ENCODE peak calls at places on chromosomes 5 and 9, in eight cellular contexts. S is Panc1, U is HepG2, Y is H1, V is spleen, N is stomach, X is SK-N-SH, F is vagina. R is an unnamed sample.

GRCh38 chr9:87518702-87519335 is 21.2 kb downstream of the DAPK1 start:
- DNase-seq in U (no peak), F (no peak), S (no peak), X (no peak), Y (no peak), N (peak), V (no peak), R (peak)

GRCh38 chr9:71663216-71663615 is 105.1 kb downstream of the CEMIP2 start:
- DNase-seq in X (no peak), U (no peak), S (no peak), N (no peak), F (no peak), Y (peak), V (no peak), R (no peak)

GRCh38 chr9:82799300-82799699 is 263.6 kb downstream of the RASEF start:
- DNase-seq in N (no peak), V (no peak), U (no peak), F (no peak), Y (no peak), S (no peak), X (no peak), R (no peak)

GRCh38 chr5:84374568-84374967 is 10.1 kb downstream of the EDIL3 start:
- DNase-seq in Y (no peak), F (no peak), N (no peak), S (no peak), X (no peak), U (no peak), V (no peak), R (no peak)

GRCh38 chr9:26856413-26857032 is 36.1 kb downstream of the CAAP1 start:
- DNase-seq in F (no peak), X (peak), Y (no peak), S (peak), V (no peak), U (peak), N (no peak), R (peak)

GRCh38 chr5:135393691-135394090 is 5.3 kb downstream of the MACROH2A1 start:
- DNase-seq in Y (no peak), F (no peak), U (no peak), N (no peak), S (no peak), X (no peak), V (no peak), R (no peak)

GRCh38 chr9:12614488-12614887 is 78.7 kb upstream of the TYRP1 start:
- DNase-seq in U (no peak), N (no peak), Y (no peak), S (no peak), F (no peak), X (no peak), V (no peak), R (no peak)

GRCh38 chr9:88767504-88767790 is 223.8 kb upstream of the S1PR3 start:
- DNase-seq in N (no peak), S (no peak), F (no peak), X (no peak), U (no peak), Y (no peak), V (no peak), R (no peak)

GRCh38 chr9:99299214-99300102 is 77.4 kb downstream of the SEC61B start:
- DNase-seq in X (peak), S (no peak), U (peak), N (no peak), V (no peak), Y (no peak), F (no peak), R (peak)

GRCh38 chr5:127299678-127300077 is 9.1 kb downstream of the MEGF10 start:
- DNase-seq in S (no peak), V (no peak), Y (no peak), F (no peak), X (no peak), U (no peak), N (no peak), R (no peak)

GRCh38 chr9:126295936-126296600 is 30.6 kb upstream of the MVB12B start:
- DNase-seq in U (no peak), N (no peak), F (peak), Y (no peak), S (no peak), V (no peak), X (no peak), R (no peak)

GRCh38 chr5:91382530-91383026 is 539 bp downstream of the ARRDC3 start:
- DNase-seq in U (peak), V (no peak), X (no peak), N (peak), Y (no peak), F (no peak), S (peak), R (no peak)

GRCh38 chr9:33867747-33868429 is 50.9 kb downstream of the UBE2R2 start:
- DNase-seq in S (no peak), X (peak), U (no peak), N (no peak), V (no peak), Y (no peak), F (no peak), R (no peak)

GRCh38 chr5:57434227-57434640 is 48.4 kb downstream of the ACTBL2 start:
- DNase-seq in Y (no peak), U (no peak), X (no peak), N (no peak), F (no peak), S (no peak), V (no peak), R (no peak)

GRCh38 chr9:36136277-36136893 is at the start of gene GLIPR2:
- DNase-seq in Y (no peak), X (peak), U (peak), S (no peak), F (no peak), N (peak), V (peak), R (no peak)

GRCh38 chr5:150321784-150322183 is 19.1 kb upstream of the ARSI start:
- DNase-seq in F (no peak), X (no peak), V (no peak), S (no peak), Y (no peak), N (no peak), U (no peak), R (no peak)

GRCh38 chr5:159802661-159803060 is 113.6 kb upstream of the ADRA1B start:
- DNase-seq in S (no peak), N (no peak), V (no peak), F (no peak), U (no peak), Y (no peak), X (no peak), R (no peak)

GRCh38 chr9:121699271-121700164 is 48.1 kb downstream of the DAB2IP start:
- DNase-seq in S (no peak), V (peak), Y (no peak), F (no peak), N (peak), U (no peak), X (peak), R (peak)

GRCh38 chr5:3845249-3845648 is 249.6 kb downstream of the IRX1 start:
- DNase-seq in F (no peak), U (peak), N (no peak), S (no peak), Y (no peak), V (no peak), X (no peak), R (no peak)

GRCh38 chr5:88021141-88021540 is 247.5 kb downstream of the TMEM161B start:
- DNase-seq in N (no peak), X (no peak), U (no peak), Y (no peak), F (no peak), S (no peak), V (no peak), R (no peak)

GRCh38 chr9:110370316-110370715 is 32.7 kb upstream of the TXNDC8 start:
- DNase-seq in X (no peak), Y (no peak), V (no peak), U (no peak), S (no peak), F (no peak), N (no peak), R (no peak)

GRCh38 chr9:131591845-131592208 is 46.5 kb downstream of the PRRT1B start:
- DNase-seq in X (no peak), F (no peak), N (no peak), S (no peak), U (no peak), Y (no peak), V (no peak), R (no peak)

GRCh38 chr9:131589124-131589711 is 43.9 kb downstream of the PRRT1B start:
- DNase-seq in F (no peak), Y (no peak), U (no peak), V (peak), S (no peak), N (no peak), X (no peak), R (no peak)

GRCh38 chr9:131590449-131590848 is 45.1 kb downstream of the PRRT1B start:
- DNase-seq in Y (no peak), V (peak), N (no peak), F (no peak), X (no peak), S (no peak), U (no peak), R (peak)

GRCh38 chr9:131589993-131590392 is 44.7 kb downstream of the PRRT1B start:
- DNase-seq in X (no peak), V (peak), Y (no peak), N (no peak), S (no peak), U (no peak), F (no peak), R (no peak)

DNA sequence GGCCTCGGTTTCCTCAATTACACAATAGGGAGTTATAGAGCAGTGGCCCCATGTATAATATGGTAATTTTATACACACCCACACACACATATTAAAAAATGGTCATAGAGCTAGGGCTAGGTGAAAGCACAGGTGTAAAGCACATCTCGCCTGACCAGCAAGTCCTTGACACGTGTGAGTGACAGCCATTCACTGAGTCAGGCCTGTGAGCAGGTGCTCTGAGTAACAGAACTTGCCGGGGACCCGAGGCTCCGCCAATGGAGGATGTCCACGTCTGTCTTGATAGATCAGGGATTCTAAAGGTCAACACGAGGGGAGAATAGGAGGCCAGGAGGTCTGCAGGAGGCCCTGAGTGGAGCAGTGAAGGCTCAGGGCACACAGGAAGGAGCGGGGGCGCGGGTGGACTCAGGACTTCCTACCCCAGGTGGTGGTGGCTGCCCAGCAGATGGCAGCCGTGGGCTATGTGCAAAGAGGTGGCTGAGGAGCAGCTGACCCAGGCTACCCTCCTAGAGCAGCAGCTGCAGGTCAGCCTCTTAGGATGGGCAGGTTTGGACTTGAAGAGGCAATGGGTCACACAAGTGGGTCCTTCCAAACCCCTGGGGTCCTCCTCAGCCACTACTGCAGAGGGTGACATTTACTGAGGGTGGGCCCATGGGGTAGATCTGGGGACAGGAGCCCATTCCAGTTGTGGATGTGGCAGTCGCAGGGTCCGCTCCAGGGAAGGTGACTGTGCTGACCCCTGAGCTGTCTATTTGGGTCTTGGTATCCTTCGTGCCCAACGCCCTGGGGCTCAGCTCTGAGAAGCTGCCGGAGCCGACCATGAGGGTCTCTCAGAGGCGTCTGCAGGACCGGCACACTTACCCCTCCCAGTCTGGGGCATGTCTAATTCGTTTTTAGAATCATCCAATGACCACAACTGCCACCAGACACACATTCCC is 45.9 kb downstream of the PRRT1B start:
- DNase-seq in X (peak), F (no peak), U (peak), V (peak), N (peak), S (peak), Y (peak), R (peak)
- TF ChIP-seq POLR2AphosphoS5 in X (no peak), F (peak), U (no peak), V (peak), N (peak), S (no peak), Y (peak), R (no peak)

GRCh38 chr5:39333104-39333503 is 31.2 kb downstream of the C9 start:
- DNase-seq in X (no peak), Y (no peak), V (no peak), N (no peak), U (no peak), F (no peak), S (no peak), R (no peak)

GRCh38 chr5:39331993-39332392 is 32.3 kb downstream of the C9 start:
- DNase-seq in V (no peak), F (no peak), X (no peak), S (no peak), U (no peak), N (no peak), Y (no peak), R (no peak)

GRCh38 chr5:39323542-39323941 is 40.8 kb downstream of the C9 start:
- DNase-seq in S (no peak), V (no peak), X (no peak), F (no peak), Y (no peak), N (no peak), U (no peak), R (no peak)

GRCh38 chr5:39328731-39329130 is 35.6 kb downstream of the C9 start:
- DNase-seq in Y (no peak), U (no peak), N (no peak), X (no peak), S (no peak), V (no peak), F (no peak), R (no peak)
- TF ChIP-seq POLR2AphosphoS5 in Y (no peak), U (no peak), N (no peak), X (no peak), S (no peak), V (no peak), F (no peak), R (no peak)

GRCh38 chr5:132012385-132013005 is 1.0 kb upstream of the ACSL6 start:
- DNase-seq in Y (no peak), F (no peak), S (no peak), X (no peak), V (peak), U (peak), N (peak), R (peak)
- TF ChIP-seq POLR2AphosphoS5 in Y (no peak), F (no peak), S (no peak), X (no peak), V (no peak), U (no peak), N (no peak), R (no peak)

GRCh38 chr9:118538981-118539380 is 830.3 kb downstream of the BRINP1 start:
- DNase-seq in F (no peak), N (no peak), S (no peak), U (no peak), Y (no peak), V (no peak), X (no peak), R (no peak)
- TF ChIP-seq POLR2AphosphoS5 in F (no peak), N (no peak), S (no peak), U (no peak), Y (no peak), V (no peak), X (no peak), R (no peak)

DNA sequence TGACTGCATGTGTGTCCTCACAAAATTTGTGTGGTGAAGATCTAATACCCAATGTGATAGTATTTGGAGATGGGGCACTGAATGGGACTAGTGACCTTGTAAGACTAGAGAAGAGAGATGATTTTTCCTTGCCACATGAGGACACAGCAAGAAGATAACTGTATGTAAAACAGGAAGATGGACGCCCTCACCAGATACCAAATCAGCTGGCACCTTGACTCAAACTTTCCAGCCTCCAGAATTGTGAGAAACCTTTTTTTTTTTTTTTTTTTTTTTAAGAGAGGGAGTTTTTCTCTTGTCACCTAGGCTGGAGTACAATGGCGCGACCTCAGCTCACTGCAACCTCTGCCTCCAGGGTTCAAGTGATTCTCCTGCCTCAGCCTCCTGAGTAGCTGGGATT is 40.3 kb downstream of the UBTD2 start:
- DNase-seq in N (no peak), X (no peak), Y (no peak), V (no peak), U (no peak), S (no peak), F (no peak), R (no peak)
- TF ChIP-seq POLR2AphosphoS5 in N (no peak), X (no peak), Y (no peak), V (no peak), U (no peak), S (no peak), F (no peak), R (no peak)

DNA sequence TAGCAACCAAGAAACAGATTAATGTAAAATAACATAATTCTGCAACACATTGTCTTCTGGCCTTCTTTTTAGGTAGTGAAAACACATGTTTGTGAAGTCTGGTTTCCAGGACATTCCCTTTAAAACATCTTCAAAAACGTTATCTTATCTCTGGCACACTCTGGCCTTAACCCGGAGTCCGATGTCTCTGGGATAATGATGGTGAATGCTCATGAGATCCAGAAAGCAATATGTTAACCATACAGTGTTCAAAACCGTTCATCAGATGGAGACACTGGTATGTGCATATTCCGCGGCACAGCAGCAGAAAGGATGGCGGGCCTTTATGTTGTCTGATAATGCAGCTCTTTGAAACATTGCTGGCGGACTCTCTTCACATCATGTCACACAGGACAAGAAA is 605.2 kb downstream of the CCDC171 start:
- DNase-seq in Y (no peak), U (no peak), V (no peak), F (no peak), N (no peak), S (no peak), X (peak), R (no peak)
- TF ChIP-seq POLR2AphosphoS5 in Y (no peak), U (no peak), V (no peak), F (no peak), N (no peak), S (no peak), X (no peak), R (no peak)

DNA sequence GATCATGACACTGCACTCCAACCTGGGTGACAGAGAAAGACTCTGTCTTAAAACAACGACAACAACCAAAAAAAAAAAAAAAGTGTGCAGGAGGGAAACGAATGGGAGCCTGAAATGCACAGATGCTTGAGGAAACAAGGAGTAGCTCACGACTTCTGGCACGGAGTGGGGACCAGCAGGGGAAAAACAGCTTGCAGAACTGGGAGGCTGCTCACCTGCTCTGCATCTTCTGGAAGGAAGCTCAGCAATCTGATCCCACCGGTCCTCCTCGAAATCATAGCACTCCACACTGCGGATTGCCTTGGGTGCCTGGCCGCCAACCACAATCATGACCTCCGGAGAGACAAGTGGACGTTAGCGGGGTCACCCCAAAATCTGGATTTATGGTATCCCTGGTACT is 96.2 kb downstream of the KLHL3 start:
- DNase-seq in X (no peak), Y (no peak), F (no peak), V (no peak), N (no peak), S (no peak), U (no peak), R (no peak)
- TF ChIP-seq POLR2AphosphoS5 in X (no peak), Y (no peak), F (no peak), V (no peak), N (no peak), S (no peak), U (no peak), R (no peak)

GRCh38 chr5:179609834-179610108 is 13.7 kb downstream of the HNRNPH1 start:
- DNase-seq in X (no peak), S (no peak), Y (no peak), V (no peak), N (no peak), F (no peak), U (no peak), R (no peak)

GRCh38 chr5:179607449-179607931 is 16.0 kb downstream of the HNRNPH1 start:
- DNase-seq in N (no peak), S (no peak), Y (no peak), V (peak), U (no peak), X (no peak), F (no peak), R (no peak)

GRCh38 chr5:179606071-179606909 is 17.2 kb downstream of the HNRNPH1 start:
- DNase-seq in F (no peak), V (peak), U (no peak), Y (no peak), S (no peak), X (no peak), N (no peak), R (no peak)

GRCh38 chr5:179606910-179607448 is 16.5 kb downstream of the HNRNPH1 start:
- DNase-seq in N (no peak), S (no peak), X (no peak), U (no peak), Y (no peak), V (peak), F (no peak), R (no peak)

GRCh38 chr5:179608131-179608581 is 15.3 kb downstream of the HNRNPH1 start:
- DNase-seq in N (no peak), S (no peak), Y (no peak), X (no peak), V (peak), F (no peak), U (no peak), R (peak)
- TF ChIP-seq POLR2AphosphoS5 in N (no peak), S (peak), Y (peak), X (no peak), V (peak), F (no peak), U (no peak), R (no peak)